ENCODE peak calls at places on chromosomes 4 and X, in five cellular contexts. H is tibial nerve, Z is lower lobe of right lung, C is cardiac muscle cell, Y is AG09309. Q is an unnamed sample.

GRCh38 chr4:147843162-147843561 is 111.3 kb downstream of the ARHGAP10 start:
- DNase-seq in H (no peak), C (no peak), Z (no peak), Y (no peak), Q (no peak)

GRCh38 chrX:12013220-12013619 is 125.1 kb upstream of the FRMPD4 start:
- DNase-seq in Y (no peak), C (no peak), H (no peak), Z (no peak), Q (no peak)

GRCh38 chr4:25310825-25311210 is 1.8 kb upstream of the ZCCHC4 start:
- DNase-seq in Z (no peak), C (no peak), H (no peak), Y (no peak), Q (no peak)

GRCh38 chr4:130249002-130249401 is 1153.0 kb downstream of the C4orf33 start:
- DNase-seq in Z (no peak), Y (no peak), C (no peak), H (no peak), Q (no peak)

GRCh38 chrX:43349363-43349762 is 306.7 kb upstream of the MAOA start:
- DNase-seq in Y (no peak), C (peak), H (peak), Z (no peak), Q (no peak)

GRCh38 chrX:135295238-135295943 is 13.9 kb upstream of the ETDC start:
- DNase-seq in Z (peak), Y (no peak), H (peak), C (peak), Q (no peak)

GRCh38 chr4:101118641-101119040 is 228.7 kb downstream of the PPP3CA start:
- DNase-seq in C (no peak), H (no peak), Y (no peak), Z (no peak), Q (no peak)

GRCh38 chr4:115090483-115091075 is 22.8 kb downstream of the NDST4 start:
- DNase-seq in C (peak), H (no peak), Y (no peak), Z (no peak), Q (no peak)

GRCh38 chr4:101419324-101420135 is 72.2 kb upstream of the PPP3CA start:
- DNase-seq in Z (no peak), H (no peak), Y (peak), C (no peak), Q (no peak)

GRCh38 chrX:129836827-129837226 is 6.9 kb downstream of the ZDHHC9 start:
- DNase-seq in C (no peak), H (no peak), Z (no peak), Y (no peak), Q (no peak)

GRCh38 chr4:52317981-52318380 is 266.9 kb downstream of the SPATA18 start:
- DNase-seq in H (no peak), C (no peak), Z (no peak), Y (no peak), Q (no peak)

GRCh38 chrX:20527458-20528099 is 260.9 kb upstream of the RPS6KA3 start:
- DNase-seq in Y (no peak), Z (no peak), H (peak), C (peak), Q (no peak)

GRCh38 chr4:143397335-143397734 is 60.7 kb downstream of the GAB1 start:
- DNase-seq in C (no peak), H (no peak), Z (no peak), Y (no peak), Q (no peak)

GRCh38 chr4:125719987-125720386 is 405.2 kb downstream of the FAT4 start:
- DNase-seq in Y (no peak), H (no peak), C (no peak), Z (no peak), Q (no peak)

GRCh38 chrX:10617964-10618342 is 2.4 kb downstream of the MID1 start:
- DNase-seq in C (no peak), Z (no peak), Y (no peak), H (no peak), Q (no peak)

GRCh38 chr4:8820178-8821102 is 51.2 kb downstream of the HMX1 start:
- DNase-seq in H (no peak), Z (peak), Y (no peak), C (no peak), Q (peak)

GRCh38 chr4:7444731-7445130 is 10.0 kb upstream of the PSAPL1 start:
- DNase-seq in Y (no peak), H (no peak), C (no peak), Z (no peak), Q (no peak)

GRCh38 chr4:117357422-117357821 is 272.0 kb upstream of the TRAM1L1 start:
- DNase-seq in Z (no peak), C (no peak), Y (no peak), H (no peak), Q (no peak)

GRCh38 chrX:109632906-109633504 is 8.0 kb upstream of the KCNE5 start:
- DNase-seq in Y (no peak), H (no peak), Z (no peak), C (peak), Q (no peak)

GRCh38 chrX:71056857-71057256 is 11.3 kb downstream of the SNX12 start:
- DNase-seq in H (no peak), Y (peak), C (no peak), Z (no peak), Q (no peak)

GRCh38 chr4:162705130-162705803 is 461.4 kb downstream of the NAF1 start:
- DNase-seq in Z (no peak), C (peak), Y (no peak), H (no peak), Q (no peak)

GRCh38 chr4:118586357-118586790 is 98.8 kb upstream of the METTL14 start:
- DNase-seq in Y (no peak), C (no peak), Z (no peak), H (no peak), Q (no peak)

DNA sequence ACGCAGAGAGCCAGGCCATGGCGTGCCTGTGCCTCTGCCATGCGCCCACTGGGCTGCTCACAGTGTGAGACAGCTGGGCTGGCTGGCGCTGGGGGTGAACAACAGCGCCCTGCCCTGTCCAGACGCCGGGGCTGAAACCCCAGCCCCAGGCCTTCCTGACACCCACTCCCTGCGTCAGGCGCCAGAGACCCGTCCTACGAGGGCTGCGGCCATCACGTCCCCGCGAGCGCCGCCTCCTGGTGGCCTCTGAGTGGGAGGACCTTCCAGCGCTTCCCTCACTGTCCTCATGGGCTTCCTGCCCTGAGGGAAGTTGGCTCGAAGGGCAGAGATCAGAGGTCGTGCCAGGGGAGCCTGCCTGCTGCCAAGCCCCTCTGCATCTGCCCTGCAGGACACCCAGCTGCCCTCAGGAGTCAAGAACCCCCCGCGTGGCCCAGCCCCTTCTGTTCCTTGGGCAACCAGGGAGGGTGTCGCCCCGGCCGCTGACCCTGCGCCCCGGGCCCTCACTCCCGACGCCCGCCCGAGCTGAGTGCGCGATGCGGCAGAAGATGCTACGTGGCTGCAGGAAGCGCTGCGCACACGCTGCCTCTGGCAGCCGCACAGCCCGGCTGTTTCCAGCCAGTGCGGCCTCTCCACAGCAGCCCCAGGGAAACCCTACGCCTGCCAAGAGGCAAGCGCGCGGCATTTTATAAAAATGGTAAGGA is 16.2 kb downstream of the NELFA start:
- DNase-seq in Y (no peak), C (no peak), Z (no peak), H (no peak), Q (no peak)
- TF ChIP-seq CTCF in Y (no peak), C (peak), Z (no peak), H (no peak), Q (no peak)

GRCh38 chr4:183393446-183393845 is 51.0 kb upstream of the CDKN2AIP start:
- DNase-seq in Y (no peak), Z (no peak), H (no peak), C (no peak), Q (no peak)
- TF ChIP-seq CTCF in Y (no peak), Z (no peak), H (no peak), C (no peak), Q (no peak)

GRCh38 chr4:16721618-16722291 is 176.7 kb downstream of the LDB2 start:
- DNase-seq in C (no peak), H (no peak), Y (peak), Z (no peak), Q (no peak)
- TF ChIP-seq CTCF in C (no peak), H (no peak), Y (no peak), Z (no peak), Q (no peak)

DNA sequence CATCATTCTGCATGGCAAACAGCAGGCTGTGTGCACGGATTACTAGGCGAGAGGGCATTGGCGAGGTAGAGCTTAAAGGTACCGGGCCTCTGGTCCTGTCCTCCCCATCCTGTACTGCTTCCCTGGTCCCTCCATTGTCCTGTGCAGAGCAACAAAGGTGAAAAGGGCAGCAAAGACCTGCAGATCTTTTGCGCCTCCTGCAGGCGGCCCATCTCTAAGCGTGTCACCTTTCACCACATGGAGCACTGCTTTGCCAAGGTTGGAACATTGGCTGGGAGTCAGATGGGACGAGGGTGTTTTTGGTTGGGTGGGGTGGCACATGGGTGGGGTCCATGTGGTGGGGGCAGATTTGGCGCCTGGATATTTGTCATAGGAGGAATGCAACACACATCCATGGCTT is 64.7 kb upstream of the UXT start:
- DNase-seq in Y (no peak), C (no peak), H (no peak), Z (no peak), Q (no peak)
- TF ChIP-seq CTCF in Y (no peak), C (no peak), H (no peak), Z (no peak), Q (no peak)

GRCh38 chrX:32576885-32577284 is 634.5 kb downstream of the DMD start:
- DNase-seq in Y (no peak), H (no peak), C (no peak), Z (no peak), Q (no peak)

GRCh38 chrX:32572644-32573043 is 638.7 kb downstream of the DMD start:
- DNase-seq in Y (no peak), C (no peak), H (no peak), Z (no peak), Q (no peak)

DNA sequence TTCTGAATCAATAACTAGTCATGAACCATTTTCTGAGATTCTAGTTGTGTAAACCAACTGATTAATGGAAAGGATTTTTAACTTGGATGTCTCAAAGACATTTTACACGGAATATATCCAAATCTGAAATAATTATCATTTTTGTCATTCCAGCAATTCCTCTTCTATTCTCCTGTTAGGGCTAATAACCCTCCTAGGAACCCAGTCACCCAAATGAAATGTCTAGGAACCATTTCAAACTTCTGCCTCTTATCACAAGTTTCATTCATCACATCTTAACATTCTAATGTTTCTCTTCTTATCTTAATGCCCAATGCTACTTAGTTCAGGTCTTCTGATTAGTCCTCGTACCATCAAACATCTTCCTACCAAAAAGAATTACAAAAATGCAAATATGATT is 639.8 kb downstream of the DMD start:
- DNase-seq in C (no peak), Z (no peak), Y (no peak), H (no peak), Q (no peak)
- TF ChIP-seq CTCF in C (no peak), Z (no peak), Y (no peak), H (no peak), Q (no peak)

Q was measured in omental fat pad.